ENCODE peak calls at places on chromosome 14, in seven cellular contexts. One of them, this sample, is unnamed.

GRCh38 chr14:29868000-29868399 is 59.6 kb downstream of the PRKD1 start:
- DNase-seq in nephron progenitor cell: no peak
- DNase-seq in smooth muscle cell of the brain vasculature: no peak
- DNase-seq in DMS153: no peak
- DNase-seq in RWPE1: no peak
- DNase-seq in G401: no peak
- DNase-seq in naive thymus-derived CD8-positive, alpha-beta T cell: no peak
- DNase-seq in this sample: no peak

GRCh38 chr14:20435454-20436362 is at the start of gene KLHL33:
- DNase-seq in nephron progenitor cell: no peak
- DNase-seq in smooth muscle cell of the brain vasculature: no peak
- DNase-seq in DMS153: no peak
- DNase-seq in RWPE1: no peak
- DNase-seq in G401: peak
- DNase-seq in naive thymus-derived CD8-positive, alpha-beta T cell: no peak
- DNase-seq in this sample: no peak

GRCh38 chr14:72844528-72844927 is 49.4 kb downstream of the DPF3 start:
- DNase-seq in nephron progenitor cell: no peak
- DNase-seq in smooth muscle cell of the brain vasculature: no peak
- DNase-seq in DMS153: no peak
- DNase-seq in RWPE1: no peak
- DNase-seq in G401: no peak
- DNase-seq in naive thymus-derived CD8-positive, alpha-beta T cell: no peak
- DNase-seq in this sample: no peak

GRCh38 chr14:99793213-99794155 is at the start of gene EML1:
- DNase-seq in nephron progenitor cell: peak
- DNase-seq in smooth muscle cell of the brain vasculature: no peak
- DNase-seq in DMS153: peak
- DNase-seq in RWPE1: peak
- DNase-seq in G401: peak
- DNase-seq in naive thymus-derived CD8-positive, alpha-beta T cell: peak
- DNase-seq in this sample: peak

GRCh38 chr14:91398707-91399106 is 18.9 kb downstream of the CCDC88C start:
- DNase-seq in nephron progenitor cell: no peak
- DNase-seq in smooth muscle cell of the brain vasculature: no peak
- DNase-seq in DMS153: peak
- DNase-seq in RWPE1: no peak
- DNase-seq in G401: no peak
- DNase-seq in naive thymus-derived CD8-positive, alpha-beta T cell: no peak
- DNase-seq in this sample: no peak

GRCh38 chr14:83172363-83172762 is 1638.7 kb upstream of the SEL1L start:
- DNase-seq in nephron progenitor cell: no peak
- DNase-seq in smooth muscle cell of the brain vasculature: no peak
- DNase-seq in DMS153: no peak
- DNase-seq in RWPE1: no peak
- DNase-seq in G401: no peak
- DNase-seq in naive thymus-derived CD8-positive, alpha-beta T cell: no peak
- DNase-seq in this sample: no peak

GRCh38 chr14:76780875-76781647 is 19.8 kb downstream of the VASH1 start:
- DNase-seq in nephron progenitor cell: no peak
- DNase-seq in smooth muscle cell of the brain vasculature: no peak
- DNase-seq in DMS153: no peak
- DNase-seq in RWPE1: no peak
- DNase-seq in G401: peak
- DNase-seq in naive thymus-derived CD8-positive, alpha-beta T cell: no peak
- DNase-seq in this sample: peak

GRCh38 chr14:53190938-53191337 is 37.8 kb upstream of the DDHD1 start:
- DNase-seq in nephron progenitor cell: no peak
- DNase-seq in smooth muscle cell of the brain vasculature: no peak
- DNase-seq in DMS153: no peak
- DNase-seq in RWPE1: no peak
- DNase-seq in G401: no peak
- DNase-seq in naive thymus-derived CD8-positive, alpha-beta T cell: no peak
- DNase-seq in this sample: no peak

GRCh38 chr14:21300892-21301291 is 21.0 kb downstream of the RPGRIP1 start:
- DNase-seq in nephron progenitor cell: peak
- DNase-seq in smooth muscle cell of the brain vasculature: no peak
- DNase-seq in DMS153: no peak
- DNase-seq in RWPE1: no peak
- DNase-seq in G401: peak
- DNase-seq in naive thymus-derived CD8-positive, alpha-beta T cell: peak
- DNase-seq in this sample: no peak

GRCh38 chr14:54772451-54772881 is 130.2 kb downstream of the GCH1 start:
- DNase-seq in nephron progenitor cell: no peak
- DNase-seq in smooth muscle cell of the brain vasculature: no peak
- DNase-seq in DMS153: no peak
- DNase-seq in RWPE1: peak
- DNase-seq in G401: no peak
- DNase-seq in naive thymus-derived CD8-positive, alpha-beta T cell: no peak
- DNase-seq in this sample: no peak

GRCh38 chr14:51293149-51293925 is 53.3 kb downstream of the TMX1 start:
- DNase-seq in nephron progenitor cell: no peak
- DNase-seq in smooth muscle cell of the brain vasculature: no peak
- DNase-seq in DMS153: no peak
- DNase-seq in RWPE1: no peak
- DNase-seq in G401: no peak
- DNase-seq in naive thymus-derived CD8-positive, alpha-beta T cell: no peak
- DNase-seq in this sample: peak

GRCh38 chr14:103519043-103519836 is 3.4 kb downstream of the CKB start:
- DNase-seq in nephron progenitor cell: no peak
- DNase-seq in smooth muscle cell of the brain vasculature: no peak
- DNase-seq in DMS153: no peak
- DNase-seq in RWPE1: peak
- DNase-seq in G401: peak
- DNase-seq in naive thymus-derived CD8-positive, alpha-beta T cell: no peak
- DNase-seq in this sample: no peak

GRCh38 chr14:100214768-100215079 is 24.2 kb upstream of the YY1 start:
- DNase-seq in nephron progenitor cell: no peak
- DNase-seq in smooth muscle cell of the brain vasculature: no peak
- DNase-seq in DMS153: no peak
- DNase-seq in RWPE1: no peak
- DNase-seq in G401: no peak
- DNase-seq in naive thymus-derived CD8-positive, alpha-beta T cell: no peak
- DNase-seq in this sample: no peak

GRCh38 chr14:102508774-102509743 is 517 bp downstream of the ANKRD9 start:
- DNase-seq in nephron progenitor cell: peak
- DNase-seq in smooth muscle cell of the brain vasculature: no peak
- DNase-seq in DMS153: no peak
- DNase-seq in RWPE1: no peak
- DNase-seq in G401: peak
- DNase-seq in naive thymus-derived CD8-positive, alpha-beta T cell: no peak
- DNase-seq in this sample: no peak

GRCh38 chr14:33943484-33943883 is 7.4 kb downstream of the EGLN3 start:
- DNase-seq in nephron progenitor cell: no peak
- DNase-seq in smooth muscle cell of the brain vasculature: no peak
- DNase-seq in DMS153: peak
- DNase-seq in RWPE1: no peak
- DNase-seq in G401: no peak
- DNase-seq in naive thymus-derived CD8-positive, alpha-beta T cell: no peak
- DNase-seq in this sample: no peak

GRCh38 chr14:89190779-89191513 is 226.1 kb downstream of the FOXN3 start:
- DNase-seq in nephron progenitor cell: no peak
- DNase-seq in smooth muscle cell of the brain vasculature: no peak
- DNase-seq in DMS153: peak
- DNase-seq in RWPE1: no peak
- DNase-seq in G401: no peak
- DNase-seq in naive thymus-derived CD8-positive, alpha-beta T cell: no peak
- DNase-seq in this sample: peak

GRCh38 chr14:102050625-102051024 is 36.2 kb downstream of the HSP90AA1 start:
- DNase-seq in nephron progenitor cell: peak
- DNase-seq in smooth muscle cell of the brain vasculature: no peak
- DNase-seq in DMS153: no peak
- DNase-seq in RWPE1: no peak
- DNase-seq in G401: no peak
- DNase-seq in naive thymus-derived CD8-positive, alpha-beta T cell: no peak
- DNase-seq in this sample: no peak

GRCh38 chr14:80447396-80447795 is 236.1 kb upstream of the DIO2 start:
- DNase-seq in nephron progenitor cell: no peak
- DNase-seq in smooth muscle cell of the brain vasculature: no peak
- DNase-seq in DMS153: no peak
- DNase-seq in RWPE1: no peak
- DNase-seq in G401: no peak
- DNase-seq in naive thymus-derived CD8-positive, alpha-beta T cell: no peak
- DNase-seq in this sample: no peak

GRCh38 chr14:42930058-42930457 is 1323.4 kb downstream of the LRFN5 start:
- DNase-seq in nephron progenitor cell: peak
- DNase-seq in smooth muscle cell of the brain vasculature: peak
- DNase-seq in DMS153: peak
- DNase-seq in RWPE1: no peak
- DNase-seq in G401: no peak
- DNase-seq in naive thymus-derived CD8-positive, alpha-beta T cell: no peak
- DNase-seq in this sample: peak

GRCh38 chr14:84228702-84229101 is 1301.2 kb upstream of the FLRT2 start:
- DNase-seq in nephron progenitor cell: no peak
- DNase-seq in smooth muscle cell of the brain vasculature: peak
- DNase-seq in DMS153: no peak
- DNase-seq in RWPE1: no peak
- DNase-seq in G401: no peak
- DNase-seq in naive thymus-derived CD8-positive, alpha-beta T cell: no peak
- DNase-seq in this sample: no peak

GRCh38 chr14:64680675-64681060 is 23.6 kb upstream of the PLEKHG3 start:
- DNase-seq in nephron progenitor cell: no peak
- DNase-seq in smooth muscle cell of the brain vasculature: no peak
- DNase-seq in DMS153: no peak
- DNase-seq in RWPE1: no peak
- DNase-seq in G401: no peak
- DNase-seq in naive thymus-derived CD8-positive, alpha-beta T cell: no peak
- DNase-seq in this sample: no peak

GRCh38 chr14:104771918-104772706 is 19.2 kb downstream of the SIVA1 start:
- DNase-seq in nephron progenitor cell: no peak
- DNase-seq in smooth muscle cell of the brain vasculature: no peak
- DNase-seq in DMS153: no peak
- DNase-seq in RWPE1: no peak
- DNase-seq in G401: no peak
- DNase-seq in naive thymus-derived CD8-positive, alpha-beta T cell: no peak
- DNase-seq in this sample: no peak

GRCh38 chr14:50997712-50998111 is 53.4 kb upstream of the PYGL start:
- DNase-seq in nephron progenitor cell: no peak
- DNase-seq in smooth muscle cell of the brain vasculature: no peak
- DNase-seq in DMS153: no peak
- DNase-seq in RWPE1: no peak
- DNase-seq in G401: no peak
- DNase-seq in naive thymus-derived CD8-positive, alpha-beta T cell: no peak
- DNase-seq in this sample: no peak

GRCh38 chr14:55399183-55399582 is 12.4 kb downstream of the ATG14 start:
- DNase-seq in nephron progenitor cell: no peak
- DNase-seq in smooth muscle cell of the brain vasculature: no peak
- DNase-seq in DMS153: no peak
- DNase-seq in RWPE1: no peak
- DNase-seq in G401: no peak
- DNase-seq in naive thymus-derived CD8-positive, alpha-beta T cell: no peak
- DNase-seq in this sample: no peak

GRCh38 chr14:64614214-64614613 is 64.5 kb downstream of the PPP1R36 start:
- DNase-seq in nephron progenitor cell: no peak
- DNase-seq in smooth muscle cell of the brain vasculature: no peak
- DNase-seq in DMS153: no peak
- DNase-seq in RWPE1: no peak
- DNase-seq in G401: no peak
- DNase-seq in naive thymus-derived CD8-positive, alpha-beta T cell: no peak
- DNase-seq in this sample: no peak

GRCh38 chr14:75551021-75551420 is 27.4 kb upstream of the FLVCR2 start:
- DNase-seq in nephron progenitor cell: no peak
- DNase-seq in smooth muscle cell of the brain vasculature: no peak
- DNase-seq in DMS153: no peak
- DNase-seq in RWPE1: no peak
- DNase-seq in G401: no peak
- DNase-seq in naive thymus-derived CD8-positive, alpha-beta T cell: no peak
- DNase-seq in this sample: no peak

GRCh38 chr14:77066555-77067172 is 31.4 kb upstream of the CIPC start:
- DNase-seq in nephron progenitor cell: no peak
- DNase-seq in smooth muscle cell of the brain vasculature: no peak
- DNase-seq in DMS153: peak
- DNase-seq in RWPE1: no peak
- DNase-seq in G401: no peak
- DNase-seq in naive thymus-derived CD8-positive, alpha-beta T cell: no peak
- DNase-seq in this sample: no peak

GRCh38 chr14:93648440-93649168 is 139.7 kb downstream of the PRIMA1 start:
- DNase-seq in nephron progenitor cell: peak
- DNase-seq in smooth muscle cell of the brain vasculature: no peak
- DNase-seq in DMS153: no peak
- DNase-seq in RWPE1: peak
- DNase-seq in G401: peak
- DNase-seq in naive thymus-derived CD8-positive, alpha-beta T cell: no peak
- DNase-seq in this sample: no peak

GRCh38 chr14:21924479-21924878 is 250.9 kb upstream of the OR4E1 start:
- DNase-seq in nephron progenitor cell: no peak
- DNase-seq in smooth muscle cell of the brain vasculature: no peak
- DNase-seq in DMS153: no peak
- DNase-seq in RWPE1: no peak
- DNase-seq in G401: no peak
- DNase-seq in naive thymus-derived CD8-positive, alpha-beta T cell: peak
- DNase-seq in this sample: no peak

GRCh38 chr14:75188520-75189267 is 12.3 kb upstream of the TMED10 start:
- DNase-seq in nephron progenitor cell: no peak
- DNase-seq in smooth muscle cell of the brain vasculature: no peak
- DNase-seq in DMS153: no peak
- DNase-seq in RWPE1: no peak
- DNase-seq in G401: no peak
- DNase-seq in naive thymus-derived CD8-positive, alpha-beta T cell: no peak
- DNase-seq in this sample: peak

GRCh38 chr14:74980398-74980745 is 22.3 kb upstream of the EIF2B2 start:
- DNase-seq in nephron progenitor cell: no peak
- DNase-seq in smooth muscle cell of the brain vasculature: no peak
- DNase-seq in DMS153: no peak
- DNase-seq in RWPE1: no peak
- DNase-seq in G401: no peak
- DNase-seq in naive thymus-derived CD8-positive, alpha-beta T cell: no peak
- DNase-seq in this sample: no peak

GRCh38 chr14:72609205-72609916 is 284.5 kb downstream of the DPF3 start:
- DNase-seq in nephron progenitor cell: no peak
- DNase-seq in smooth muscle cell of the brain vasculature: no peak
- DNase-seq in DMS153: no peak
- DNase-seq in RWPE1: no peak
- DNase-seq in G401: no peak
- DNase-seq in naive thymus-derived CD8-positive, alpha-beta T cell: no peak
- DNase-seq in this sample: no peak

GRCh38 chr14:77076118-77076631 is 21.9 kb upstream of the CIPC start:
- DNase-seq in nephron progenitor cell: peak
- DNase-seq in smooth muscle cell of the brain vasculature: no peak
- DNase-seq in DMS153: no peak
- DNase-seq in RWPE1: no peak
- DNase-seq in G401: no peak
- DNase-seq in naive thymus-derived CD8-positive, alpha-beta T cell: no peak
- DNase-seq in this sample: no peak